ENCODE peak calls at places on chromosome 13, in six cellular contexts. W is breast epithelium, S is spleen, C is vagina, J is HL-60, L is suprapubic skin. A is an unnamed sample.
A peak's percentile ranks its signal among the peaks of the same experiment; 100 is the strongest.

GRCh38 chr13:43484432-43485225 is 302.1 kb downstream of the ENOX1 start:
- DNase-seq in L (no peak), W (no peak), J (no peak), C (no peak), S (no peak), A (peak; percentile 25)

GRCh38 chr13:41639955-41640780 is 182.8 kb downstream of the RGCC start:
- DNase-seq in L (no peak), W (no peak), S (no peak), C (no peak), J (no peak), A (no peak)

GRCh38 chr13:85166891-85167290 is 632.3 kb downstream of the SLITRK6 start:
- DNase-seq in L (no peak), J (no peak), C (no peak), S (no peak), W (no peak), A (no peak)

GRCh38 chr13:94079876-94080275 is 399.6 kb downstream of the DCT start:
- DNase-seq in J (no peak), S (no peak), C (no peak), L (no peak), W (no peak), A (no peak)

GRCh38 chr13:40383922-40384321 is 282.5 kb downstream of the FOXO1 start:
- DNase-seq in C (no peak), W (no peak), L (no peak), J (no peak), S (no peak), A (no peak)

GRCh38 chr13:91311491-91311890 is 36.0 kb upstream of the MIR17HG start:
- DNase-seq in W (no peak), S (no peak), L (no peak), C (no peak), J (no peak), A (no peak)

GRCh38 chr13:75495938-75496337 is 14.0 kb upstream of the TBC1D4 start:
- DNase-seq in C (no peak), S (no peak), L (no peak), J (no peak), W (no peak), A (no peak)

GRCh38 chr13:68107667-68108066 is 877.5 kb upstream of the PCDH9 start:
- DNase-seq in S (no peak), W (no peak), J (no peak), C (no peak), L (no peak), A (no peak)

GRCh38 chr13:32537580-32538233 is 888 bp downstream of the N4BP2L2 start:
- DNase-seq in W (no peak), L (peak; percentile 74), J (peak; percentile 37), S (peak; percentile 86), C (no peak), A (peak; percentile 36)

GRCh38 chr13:103953859-103954258 is 887.6 kb upstream of the SLC10A2 start:
- DNase-seq in L (no peak), S (no peak), J (no peak), W (no peak), C (no peak), A (no peak)

GRCh38 chr13:84607614-84608013 is 725.3 kb upstream of the SLITRK1 start:
- DNase-seq in J (no peak), C (no peak), S (no peak), W (no peak), L (no peak), A (no peak)

DNA sequence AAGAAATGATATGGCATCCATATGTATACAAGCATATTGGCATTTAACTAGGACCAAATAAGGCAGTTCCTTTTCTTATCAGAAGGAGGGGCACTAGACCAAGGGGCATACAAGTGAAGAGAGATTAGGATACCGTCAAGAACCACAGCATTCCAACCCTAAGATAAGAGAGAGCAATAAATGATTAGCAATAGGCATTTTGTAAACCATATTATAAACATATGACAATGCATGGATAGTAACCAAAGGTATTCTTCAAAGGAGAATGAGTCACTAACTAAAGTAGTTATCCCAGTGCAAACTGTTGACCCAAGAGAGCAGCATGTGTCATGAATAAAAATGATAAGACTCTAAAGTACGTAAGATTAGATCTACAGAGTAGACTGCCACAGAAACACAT is 500.9 kb upstream of the HTR2A start:
- DNase-seq in L (no peak), W (no peak), J (no peak), S (no peak), C (no peak), A (no peak)
- TF ChIP-seq POLR2AphosphoS5 in L (no peak), W (no peak), J (no peak), S (no peak), C (no peak), A (no peak)

DNA sequence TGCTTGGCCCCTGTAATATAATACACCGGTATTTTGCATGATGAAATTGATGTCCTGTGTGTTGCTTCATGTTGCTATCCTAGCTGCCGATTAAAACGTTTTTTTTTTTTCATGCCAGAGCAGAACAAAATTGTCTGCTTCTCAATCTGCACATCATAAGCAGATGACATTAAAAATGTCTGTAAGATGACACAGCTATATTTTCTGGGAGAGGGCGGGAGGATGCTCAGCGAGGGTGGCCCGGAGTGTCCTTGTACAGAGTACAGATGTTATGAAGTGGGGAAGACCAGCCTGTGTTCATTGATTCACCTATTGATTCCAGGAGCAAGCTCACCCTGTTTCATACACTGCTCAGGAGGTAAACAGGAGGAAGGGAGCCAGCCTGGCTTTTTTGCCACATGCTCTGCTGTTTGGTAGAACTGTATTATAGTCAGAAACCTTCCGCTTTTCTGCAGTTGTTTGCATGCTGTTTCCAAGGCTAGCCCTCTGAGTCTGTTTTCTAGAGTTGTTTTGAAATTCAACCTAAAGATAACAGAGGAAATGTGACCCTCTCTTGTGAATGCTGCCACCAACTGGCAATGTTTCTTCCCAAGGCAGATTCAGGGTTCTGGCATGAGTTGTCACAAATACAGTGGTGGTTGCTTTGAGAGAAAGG is 4.7 kb upstream of the IRS2 start:
- DNase-seq in W (no peak), J (peak; percentile 76), L (no peak), S (no peak), C (no peak), A (no peak)
- TF ChIP-seq CTCF in W (no peak), J (peak; percentile 76), L (no peak), S (no peak), C (no peak), A (peak; percentile 26)

GRCh38 chr13:20704459-20705069 is 1.1 kb downstream of the IL17D start:
- DNase-seq in S (no peak), C (no peak), L (no peak), W (no peak), J (no peak), A (no peak)

GRCh38 chr13:20702945-20703784 is at the start of gene IL17D:
- DNase-seq in L (no peak), S (peak; percentile 85), C (no peak), J (no peak), W (no peak), A (peak; percentile 91)

GRCh38 chr13:20702530-20702929 is 969 bp upstream of the IL17D start:
- DNase-seq in J (no peak), L (no peak), W (no peak), S (no peak), C (no peak), A (no peak)

GRCh38 chr13:20706661-20707060 is 3.2 kb downstream of the IL17D start:
- DNase-seq in W (no peak), C (no peak), J (no peak), S (no peak), L (no peak), A (no peak)

GRCh38 chr13:20703785-20704458 is 423 bp downstream of the IL17D start:
- DNase-seq in S (peak; percentile 95), J (peak; percentile 55), C (no peak), L (no peak), W (peak; percentile 69), A (peak; percentile 97)
- TF ChIP-seq POLR2AphosphoS5 in S (peak; percentile 15), J (no peak), C (no peak), L (no peak), W (no peak), A (no peak)

DNA sequence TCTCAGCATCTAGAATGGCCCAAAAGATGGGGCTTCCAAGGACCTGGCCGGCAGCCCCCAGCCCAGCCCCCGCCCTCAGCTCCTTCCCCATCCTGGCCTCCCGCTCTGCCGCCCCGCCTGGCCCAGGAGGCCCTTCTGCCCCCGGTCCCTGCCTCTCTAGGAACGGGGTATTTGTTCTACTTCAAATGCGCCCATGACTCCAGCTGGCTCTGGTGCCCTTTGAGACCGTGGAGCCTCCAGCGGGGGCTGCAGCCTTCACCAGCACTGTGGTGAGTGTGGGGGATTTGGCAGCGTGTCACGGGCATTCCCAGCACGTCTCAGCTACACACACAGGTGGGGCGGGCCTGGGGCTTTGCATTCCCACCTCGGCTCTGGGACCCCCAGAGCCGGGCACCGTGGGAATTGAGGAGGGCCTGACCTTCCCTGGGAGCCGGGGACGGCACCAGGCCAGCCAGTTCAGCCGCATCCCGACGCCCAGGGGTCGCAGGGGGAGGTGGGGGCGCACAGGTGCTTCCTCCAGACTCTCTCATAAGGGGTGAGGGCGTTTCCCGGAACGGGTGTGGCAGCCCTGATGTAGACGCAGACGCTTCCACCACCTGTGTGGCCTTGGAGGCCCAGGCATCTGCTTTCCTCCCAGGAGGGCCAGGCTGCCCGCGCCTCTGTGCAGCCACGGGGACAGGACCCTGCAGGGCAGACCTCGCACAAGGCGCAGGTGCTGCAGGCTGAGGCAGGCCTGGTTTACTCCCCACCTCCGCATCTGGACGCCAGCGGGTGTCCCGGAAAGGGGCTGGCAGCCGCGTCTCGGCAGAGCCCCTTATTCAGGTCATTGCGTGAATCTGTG is 947 bp downstream of the ATP4B start:
- DNase-seq in W (peak; percentile 31), L (peak; percentile 46), C (no peak), J (no peak), S (peak; percentile 56), A (peak; percentile 20)
- TF ChIP-seq CTCF in W (no peak), L (no peak), C (no peak), J (no peak), S (no peak), A (no peak)

GRCh38 chr13:50993371-50993770 is 83.8 kb downstream of the RNASEH2B start:
- DNase-seq in S (no peak), W (no peak), J (no peak), L (no peak), C (no peak), A (no peak)

GRCh38 chr13:50989476-50989875 is 79.9 kb downstream of the RNASEH2B start:
- DNase-seq in L (no peak), C (no peak), W (no peak), J (no peak), S (no peak), A (no peak)

GRCh38 chr13:50990050-50990449 is 80.5 kb downstream of the RNASEH2B start:
- DNase-seq in J (no peak), L (no peak), S (no peak), W (no peak), C (no peak), A (no peak)

GRCh38 chr13:50991624-50992610 is 82.3 kb downstream of the RNASEH2B start:
- DNase-seq in S (no peak), W (no peak), C (no peak), J (no peak), L (no peak), A (no peak)

GRCh38 chr13:50990540-50991506 is 81.2 kb downstream of the RNASEH2B start:
- DNase-seq in W (no peak), C (no peak), L (no peak), S (no peak), J (no peak), A (no peak)
- TF ChIP-seq POLR2AphosphoS5 in W (no peak), C (no peak), L (no peak), S (no peak), J (no peak), A (no peak)

GRCh38 chr13:93004919-93005318 is 221.7 kb upstream of the GPC6 start:
- DNase-seq in C (no peak), L (no peak), W (no peak), J (no peak), S (no peak), A (no peak)
- TF ChIP-seq CTCF in C (no peak), L (no peak), W (no peak), J (no peak), S (no peak), A (no peak)

A was measured in upper lobe of left lung.